ENCODE peak calls at places on chromosomes 1 and 21, in nine cellular contexts. S, L, T, I, Q, U, M, Y and Z are unnamed samples.

GRCh38 chr1:22398656-22399420 is 52.8 kb upstream of the ZBTB40 start:
- DNase-seq in M (no peak), L (no peak), T (no peak), U (no peak), I (no peak), Q (no peak), S (no peak), Y (no peak), Z (no peak)

GRCh38 chr1:58883037-58883887 is 99.4 kb upstream of the JUN start:
- DNase-seq in U (no peak), T (peak), S (no peak), Y (peak), I (peak), L (no peak), M (peak), Q (no peak), Z (peak)

GRCh38 chr1:9121891-9122409 is 7.0 kb downstream of the GPR157 start:
- DNase-seq in T (no peak), U (no peak), I (no peak), L (peak), Q (no peak), S (no peak), Y (no peak), M (no peak), Z (no peak)

GRCh38 chr1:247746391-247746935 is 1.5 kb downstream of the OR14A2 start:
- DNase-seq in I (peak), S (no peak), L (no peak), Y (no peak), T (no peak), U (no peak), M (no peak), Q (no peak), Z (no peak)

GRCh38 chr1:99005537-99005942 is 879 bp upstream of the PLPPR5 start:
- DNase-seq in I (no peak), S (peak), U (no peak), Y (peak), M (no peak), L (no peak), T (no peak), Q (no peak), Z (no peak)

GRCh38 chr1:113684153-113684541 is 75.1 kb downstream of the PHTF1 start:
- DNase-seq in T (no peak), Y (peak), S (peak), M (peak), I (peak), Q (no peak), L (no peak), U (no peak), Z (peak)

GRCh38 chr1:65820983-65821382 is 28.3 kb downstream of the PDE4B start:
- DNase-seq in I (peak), Y (peak), T (no peak), Q (no peak), L (no peak), S (no peak), U (no peak), M (no peak), Z (peak)

GRCh38 chr1:25065246-25066238 is 135.5 kb upstream of the RUNX3 start:
- DNase-seq in Q (peak), I (peak), M (no peak), S (no peak), L (peak), Y (peak), U (no peak), T (no peak), Z (peak)

GRCh38 chr21:29390778-29391177 is 92.1 kb downstream of the BACH1 start:
- DNase-seq in T (no peak), I (no peak), Y (no peak), U (no peak), Q (no peak), M (no peak), L (no peak), S (no peak), Z (peak)

GRCh38 chr1:26291433-26291832 is 11.5 kb downstream of the SH3BGRL3 start:
- DNase-seq in T (no peak), Y (no peak), I (no peak), Q (no peak), U (no peak), S (no peak), M (no peak), L (no peak), Z (no peak)

GRCh38 chr1:19336543-19336942 is 24.4 kb downstream of the SLC66A1 start:
- DNase-seq in S (no peak), M (no peak), T (no peak), U (no peak), I (peak), L (peak), Y (peak), Q (no peak), Z (peak)

GRCh38 chr1:22330092-22330762 is 121.4 kb upstream of the ZBTB40 start:
- DNase-seq in Y (no peak), Q (no peak), T (no peak), I (no peak), L (no peak), S (no peak), M (no peak), U (no peak), Z (no peak)

GRCh38 chr1:244214009-244214967 is 163.2 kb downstream of the ZBTB18 start:
- DNase-seq in Q (no peak), M (no peak), T (no peak), Y (no peak), I (peak), S (peak), U (no peak), L (no peak), Z (peak)

GRCh38 chr1:151729966-151730291 is 8.6 kb downstream of the RIIAD1 start:
- DNase-seq in L (no peak), U (no peak), S (no peak), M (no peak), I (no peak), T (no peak), Y (no peak), Q (no peak), Z (no peak)

GRCh38 chr1:203507227-203507626 is 13.3 kb downstream of the OPTC start:
- DNase-seq in S (no peak), Q (no peak), L (no peak), M (no peak), T (peak), Y (peak), U (no peak), I (no peak), Z (peak)

GRCh38 chr1:14915356-14916054 is 238.0 kb upstream of the TMEM51 start:
- DNase-seq in Q (peak), I (peak), T (peak), M (no peak), Y (peak), U (peak), S (peak), L (peak), Z (peak)

GRCh38 chr1:21585037-21585436 is 75.8 kb downstream of the ALPL start:
- DNase-seq in Y (no peak), Q (no peak), S (no peak), T (no peak), M (no peak), I (no peak), L (no peak), U (no peak), Z (no peak)

GRCh38 chr1:96478228-96478627 is 243.4 kb upstream of the PTBP2 start:
- DNase-seq in I (no peak), Y (no peak), U (no peak), L (no peak), M (no peak), T (no peak), Q (no peak), S (no peak), Z (no peak)

GRCh38 chr1:52238887-52239707 is 97.2 kb downstream of the ZFYVE9 start:
- DNase-seq in Y (peak), Q (no peak), I (peak), M (no peak), S (no peak), L (no peak), U (no peak), T (no peak), Z (peak)

GRCh38 chr1:37755290-37755689 is 9.6 kb downstream of the EPHA10 start:
- DNase-seq in M (no peak), L (no peak), S (no peak), Y (no peak), I (no peak), Q (no peak), U (no peak), T (no peak), Z (no peak)

GRCh38 chr1:58769809-58770345 is 14.0 kb downstream of the JUN start:
- DNase-seq in U (no peak), S (no peak), L (no peak), T (no peak), I (no peak), M (no peak), Y (no peak), Q (no peak), Z (peak)

GRCh38 chr1:19774180-19774785 is 25.4 kb downstream of the TMCO4 start:
- DNase-seq in T (no peak), S (no peak), I (no peak), Q (no peak), U (no peak), Y (no peak), M (no peak), L (no peak), Z (no peak)

GRCh38 chr1:916173-917075 is 7.3 kb upstream of the SAMD11 start:
- DNase-seq in M (peak), T (no peak), L (no peak), S (no peak), I (no peak), Q (no peak), U (peak), Y (peak), Z (no peak)

GRCh38 chr1:17198476-17199258 is 6.3 kb upstream of the PADI1 start:
- DNase-seq in S (no peak), L (no peak), M (no peak), Q (no peak), U (no peak), T (no peak), I (peak), Y (no peak), Z (no peak)

GRCh38 chr1:158008630-158009029 is 15.2 kb downstream of the KIRREL1 start:
- DNase-seq in Y (peak), T (no peak), M (no peak), I (no peak), S (no peak), Q (no peak), L (no peak), U (no peak), Z (peak)

GRCh38 chr1:95116666-95117206 is 419 bp upstream of the TLCD4 start:
- DNase-seq in Y (peak), T (peak), Q (peak), I (peak), S (peak), M (peak), L (peak), U (peak), Z (peak)

GRCh38 chr1:39205102-39205780 is 746 bp downstream of the MACF1 start:
- DNase-seq in L (peak), T (no peak), Y (peak), U (no peak), S (peak), M (no peak), I (peak), Q (peak), Z (peak)

GRCh38 chr1:200245492-200245891 is 164.3 kb downstream of the ZNF281 start:
- DNase-seq in I (peak), M (peak), Y (peak), T (no peak), U (no peak), S (no peak), Q (no peak), L (no peak), Z (peak)

GRCh38 chr1:240776237-240776636 is 164.3 kb upstream of the GREM2 start:
- DNase-seq in Y (no peak), M (no peak), I (no peak), S (no peak), T (no peak), Q (no peak), L (no peak), U (no peak), Z (no peak)

GRCh38 chr1:8822383-8823294 is 5.2 kb upstream of the RERE start:
- DNase-seq in T (no peak), Y (peak), L (no peak), I (peak), Q (no peak), M (no peak), S (no peak), U (no peak), Z (peak)

GRCh38 chr1:55428944-55429931 is 214.1 kb upstream of the USP24 start:
- DNase-seq in S (peak), U (no peak), I (peak), L (no peak), T (peak), M (no peak), Y (peak), Q (no peak), Z (peak)